ENCODE peak calls at places on chromosome 5, in four cellular contexts. One of them, this sample, is unnamed.

GRCh38 chr5:90477816-90478215 is 3.2 kb downstream of the POLR3G start:
- DNase-seq in right cardiac atrium: no peak
- DNase-seq in lower lobe of right lung: no peak
- DNase-seq in stomach: no peak
- DNase-seq in this sample: no peak

GRCh38 chr5:138844812-138845513 is 30.2 kb downstream of the LRRTM2 start:
- DNase-seq in right cardiac atrium: no peak
- DNase-seq in lower lobe of right lung: no peak
- DNase-seq in stomach: no peak
- DNase-seq in this sample: no peak

GRCh38 chr5:96483878-96484277 is 50.8 kb upstream of the PCSK1 start:
- DNase-seq in right cardiac atrium: no peak
- DNase-seq in lower lobe of right lung: no peak
- DNase-seq in stomach: no peak
- DNase-seq in this sample: no peak

GRCh38 chr5:38468978-38469706 is 87.3 kb downstream of the LIFR start:
- DNase-seq in right cardiac atrium: peak
- DNase-seq in lower lobe of right lung: no peak
- DNase-seq in stomach: no peak
- DNase-seq in this sample: peak

GRCh38 chr5:579746-580366 is 32.3 kb upstream of the CEP72 start:
- DNase-seq in right cardiac atrium: no peak
- DNase-seq in lower lobe of right lung: no peak
- DNase-seq in stomach: peak
- DNase-seq in this sample: no peak

GRCh38 chr5:169628891-169629290 is 8.2 kb upstream of the DOCK2 start:
- DNase-seq in right cardiac atrium: no peak
- DNase-seq in lower lobe of right lung: no peak
- DNase-seq in stomach: no peak
- DNase-seq in this sample: no peak

GRCh38 chr5:167688731-167689130 is 602.7 kb upstream of the WWC1 start:
- DNase-seq in right cardiac atrium: no peak
- DNase-seq in lower lobe of right lung: no peak
- DNase-seq in stomach: no peak
- DNase-seq in this sample: no peak

GRCh38 chr5:137791387-137791786 is 37.2 kb upstream of the HNRNPA0 start:
- DNase-seq in right cardiac atrium: no peak
- DNase-seq in lower lobe of right lung: no peak
- DNase-seq in stomach: no peak
- DNase-seq in this sample: no peak

GRCh38 chr5:171628344-171628743 is 157.3 kb upstream of the SMIM23 start:
- DNase-seq in right cardiac atrium: no peak
- DNase-seq in lower lobe of right lung: no peak
- DNase-seq in stomach: no peak
- DNase-seq in this sample: no peak

GRCh38 chr5:134055015-134055414 is 50.2 kb upstream of the VDAC1 start:
- DNase-seq in right cardiac atrium: no peak
- DNase-seq in lower lobe of right lung: no peak
- DNase-seq in stomach: no peak
- DNase-seq in this sample: no peak

GRCh38 chr5:135678640-135679268 is 100.0 kb upstream of the CXCL14 start:
- DNase-seq in right cardiac atrium: no peak
- DNase-seq in lower lobe of right lung: no peak
- DNase-seq in stomach: no peak
- DNase-seq in this sample: no peak

GRCh38 chr5:77881528-77881927 is 105.4 kb upstream of the TBCA start:
- DNase-seq in right cardiac atrium: no peak
- DNase-seq in lower lobe of right lung: no peak
- DNase-seq in stomach: no peak
- DNase-seq in this sample: no peak

GRCh38 chr5:89988998-89989690 is 420.4 kb downstream of the CETN3 start:
- DNase-seq in right cardiac atrium: peak
- DNase-seq in lower lobe of right lung: no peak
- DNase-seq in stomach: no peak
- DNase-seq in this sample: peak

GRCh38 chr5:54234304-54234938 is 76.0 kb downstream of the ARL15 start:
- DNase-seq in right cardiac atrium: no peak
- DNase-seq in lower lobe of right lung: no peak
- DNase-seq in stomach: no peak
- DNase-seq in this sample: no peak

GRCh38 chr5:127060470-127060985 is 12.8 kb downstream of the C5orf63 start:
- DNase-seq in right cardiac atrium: no peak
- DNase-seq in lower lobe of right lung: no peak
- DNase-seq in stomach: no peak
- DNase-seq in this sample: no peak

GRCh38 chr5:124451721-124452383 is 294.6 kb downstream of the ZNF608 start:
- DNase-seq in right cardiac atrium: peak
- DNase-seq in lower lobe of right lung: no peak
- DNase-seq in stomach: no peak
- DNase-seq in this sample: no peak
- H3K27ac ChIP-seq in right cardiac atrium: peak
- H3K27ac ChIP-seq in lower lobe of right lung: no peak
- H3K27ac ChIP-seq in stomach: no peak
- H3K27ac ChIP-seq in this sample: no peak

GRCh38 chr5:151679421-151680155 is 7.1 kb downstream of the SPARC start:
- DNase-seq in right cardiac atrium: no peak
- DNase-seq in lower lobe of right lung: no peak
- DNase-seq in stomach: no peak
- DNase-seq in this sample: no peak
- H3K27ac ChIP-seq in right cardiac atrium: peak
- H3K27ac ChIP-seq in lower lobe of right lung: peak
- H3K27ac ChIP-seq in stomach: peak
- H3K27ac ChIP-seq in this sample: peak

GRCh38 chr5:158966691-158967090 is 133.0 kb downstream of the EBF1 start:
- DNase-seq in right cardiac atrium: no peak
- DNase-seq in lower lobe of right lung: no peak
- DNase-seq in stomach: no peak
- DNase-seq in this sample: no peak
- H3K27ac ChIP-seq in right cardiac atrium: no peak
- H3K27ac ChIP-seq in lower lobe of right lung: no peak
- H3K27ac ChIP-seq in stomach: no peak
- H3K27ac ChIP-seq in this sample: peak

GRCh38 chr5:125483609-125484008 is 737.2 kb upstream of the ZNF608 start:
- DNase-seq in right cardiac atrium: no peak
- DNase-seq in lower lobe of right lung: no peak
- DNase-seq in stomach: no peak
- DNase-seq in this sample: no peak
- H3K27ac ChIP-seq in right cardiac atrium: no peak
- H3K27ac ChIP-seq in lower lobe of right lung: no peak
- H3K27ac ChIP-seq in stomach: no peak
- H3K27ac ChIP-seq in this sample: peak

DNA sequence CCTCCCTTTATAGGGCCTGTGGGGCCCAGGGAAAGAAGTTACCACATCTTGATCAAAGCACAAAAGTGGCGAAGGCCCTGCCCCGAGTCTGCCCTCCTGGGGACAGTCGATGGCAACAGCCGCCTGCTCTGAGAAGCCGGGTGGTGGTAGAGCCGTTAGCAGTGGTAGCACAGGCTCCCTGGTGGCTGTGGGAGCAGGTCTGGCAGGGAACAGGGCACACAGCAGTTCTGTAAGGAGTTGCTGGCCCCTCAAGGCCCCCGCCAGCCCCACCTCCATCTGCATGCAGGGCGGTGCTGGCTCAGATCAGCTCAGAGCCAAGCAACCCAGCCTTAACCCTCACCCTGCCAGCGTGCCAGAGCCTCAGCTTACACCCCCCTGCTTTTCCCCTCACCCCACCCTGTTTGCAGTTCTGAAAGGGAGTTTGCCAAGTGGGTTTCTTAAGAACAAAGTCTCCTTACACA is 12.0 kb downstream of the ACSL6 start:
- DNase-seq in right cardiac atrium: no peak
- DNase-seq in lower lobe of right lung: peak
- DNase-seq in stomach: no peak
- DNase-seq in this sample: no peak
- H3K27ac ChIP-seq in right cardiac atrium: no peak
- H3K27ac ChIP-seq in lower lobe of right lung: no peak
- H3K27ac ChIP-seq in stomach: no peak
- H3K27ac ChIP-seq in this sample: no peak

GRCh38 chr5:41268894-41269293 is 55.6 kb upstream of the C6 start:
- DNase-seq in right cardiac atrium: no peak
- DNase-seq in lower lobe of right lung: no peak
- DNase-seq in stomach: no peak
- DNase-seq in this sample: no peak

GRCh38 chr5:41264019-41264418 is 50.7 kb upstream of the C6 start:
- DNase-seq in right cardiac atrium: no peak
- DNase-seq in lower lobe of right lung: no peak
- DNase-seq in stomach: no peak
- DNase-seq in this sample: no peak

GRCh38 chr5:41266377-41266776 is 53.0 kb upstream of the C6 start:
- DNase-seq in right cardiac atrium: no peak
- DNase-seq in lower lobe of right lung: no peak
- DNase-seq in stomach: no peak
- DNase-seq in this sample: no peak

GRCh38 chr5:41263335-41263734 is 50.0 kb upstream of the C6 start:
- DNase-seq in right cardiac atrium: no peak
- DNase-seq in lower lobe of right lung: no peak
- DNase-seq in stomach: no peak
- DNase-seq in this sample: no peak
- H3K27ac ChIP-seq in right cardiac atrium: peak
- H3K27ac ChIP-seq in lower lobe of right lung: no peak
- H3K27ac ChIP-seq in stomach: no peak
- H3K27ac ChIP-seq in this sample: peak

GRCh38 chr5:93331864-93332263 is 249.2 kb downstream of the NR2F1-AS1 start:
- DNase-seq in right cardiac atrium: no peak
- DNase-seq in lower lobe of right lung: no peak
- DNase-seq in stomach: no peak
- DNase-seq in this sample: no peak

GRCh38 chr5:93342563-93343061 is 238.4 kb downstream of the NR2F1-AS1 start:
- DNase-seq in right cardiac atrium: no peak
- DNase-seq in lower lobe of right lung: no peak
- DNase-seq in stomach: no peak
- DNase-seq in this sample: no peak

GRCh38 chr5:93336330-93337110 is 244.5 kb downstream of the NR2F1-AS1 start:
- DNase-seq in right cardiac atrium: no peak
- DNase-seq in lower lobe of right lung: no peak
- DNase-seq in stomach: no peak
- DNase-seq in this sample: no peak

GRCh38 chr5:93340881-93341280 is 240.1 kb downstream of the NR2F1-AS1 start:
- DNase-seq in right cardiac atrium: no peak
- DNase-seq in lower lobe of right lung: no peak
- DNase-seq in stomach: no peak
- DNase-seq in this sample: no peak

GRCh38 chr5:93337138-93337537 is 243.9 kb downstream of the NR2F1-AS1 start:
- DNase-seq in right cardiac atrium: no peak
- DNase-seq in lower lobe of right lung: no peak
- DNase-seq in stomach: no peak
- DNase-seq in this sample: no peak
- H3K27ac ChIP-seq in right cardiac atrium: no peak
- H3K27ac ChIP-seq in lower lobe of right lung: no peak
- H3K27ac ChIP-seq in stomach: no peak
- H3K27ac ChIP-seq in this sample: no peak

DNA sequence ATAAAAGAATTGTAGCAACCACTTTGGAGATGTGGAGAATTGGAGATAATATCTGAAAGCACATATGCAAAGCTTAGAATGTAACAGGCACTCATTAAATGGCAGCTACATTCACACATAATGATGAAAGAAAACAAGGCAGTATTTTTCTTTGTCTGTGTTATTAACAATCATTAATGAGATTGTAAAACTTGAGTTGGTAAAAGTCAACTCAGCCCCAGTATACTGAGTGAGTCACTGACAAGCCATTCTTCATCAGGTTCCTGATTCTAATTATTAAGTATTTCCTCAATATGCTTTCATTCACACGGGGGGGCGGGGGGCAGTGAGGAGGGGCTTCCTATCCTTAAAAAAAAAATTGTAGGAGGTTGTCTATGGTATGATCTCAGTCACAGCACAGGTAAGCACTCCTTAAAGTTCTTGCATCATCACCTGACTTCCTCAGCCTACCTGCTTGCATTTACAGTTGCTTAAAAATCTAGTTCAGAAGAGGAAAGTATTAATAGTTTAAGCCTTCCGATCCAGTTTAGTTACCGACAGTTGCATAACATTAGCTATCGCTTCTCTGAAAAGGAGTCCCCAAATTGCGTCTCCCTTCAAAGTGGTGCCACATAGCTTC is 379.8 kb downstream of the EFNA5 start:
- DNase-seq in right cardiac atrium: no peak
- DNase-seq in lower lobe of right lung: no peak
- DNase-seq in stomach: no peak
- DNase-seq in this sample: no peak
- H3K27ac ChIP-seq in right cardiac atrium: no peak
- H3K27ac ChIP-seq in lower lobe of right lung: no peak
- H3K27ac ChIP-seq in stomach: no peak
- H3K27ac ChIP-seq in this sample: no peak